ENCODE peak calls at places on chromosomes 11 and 22, in eight cellular contexts. F is vagina, D is breast epithelium, S is SK-N-SH, K is Panc1, Q is stomach, C is sigmoid colon, P is upper lobe of left lung. O is an unnamed sample.

GRCh38 chr11:1844221-1845094 is 5.7 kb downstream of the TNNI2 start:
- DNase-seq in P (peak; percentile 73), C (no peak), F (no peak), Q (no peak), D (no peak), K (no peak), S (peak; percentile 66), O (peak; percentile 67)

GRCh38 chr22:50578776-50579310 is 616 bp upstream of the CPT1B start:
- DNase-seq in P (no peak), K (no peak), S (no peak), F (no peak), C (peak; percentile 65), Q (no peak), D (no peak), O (no peak)

GRCh38 chr11:61057615-61058014 is 44.7 kb upstream of the CD5 start:
- DNase-seq in S (no peak), C (peak; percentile 20), Q (no peak), K (no peak), F (no peak), P (peak; percentile 10), D (no peak), O (no peak)

GRCh38 chr22:22974795-22975580 is 87.4 kb downstream of the IGLL5 start:
- DNase-seq in D (no peak), K (no peak), P (no peak), S (no peak), C (no peak), Q (no peak), F (no peak), O (no peak)

GRCh38 chr11:102457865-102458264 is 5.3 kb upstream of the TMEM123 start:
- DNase-seq in Q (no peak), K (no peak), S (no peak), D (no peak), F (no peak), C (no peak), P (no peak), O (no peak)

GRCh38 chr11:117520201-117520600 is 192.5 kb downstream of the CEP164 start:
- DNase-seq in C (no peak), D (no peak), S (no peak), K (no peak), P (no peak), F (no peak), Q (no peak), O (no peak)

GRCh38 chr11:5476184-5476819 is 12.2 kb upstream of the OR52D1 start:
- DNase-seq in K (peak; percentile 39), C (no peak), P (peak; percentile 41), F (no peak), S (peak; percentile 53), Q (peak; percentile 36), D (no peak), O (peak; percentile 25)

GRCh38 chr22:23499845-23500500 is 80.1 kb downstream of the IGLL1 start:
- DNase-seq in D (no peak), K (no peak), F (no peak), Q (no peak), S (no peak), P (peak; percentile 2), C (peak; percentile 37), O (no peak)

GRCh38 chr11:623999-624704 is 603 bp downstream of the CDHR5 start:
- DNase-seq in S (no peak), F (no peak), Q (peak; percentile 73), D (no peak), C (no peak), P (no peak), K (no peak), O (peak; percentile 92)

GRCh38 chr11:61754534-61755482 is 2.4 kb downstream of the MYRF start:
- DNase-seq in F (no peak), D (no peak), Q (peak; percentile 71), P (peak; percentile 32), K (no peak), C (no peak), S (no peak), O (no peak)

GRCh38 chr11:121036981-121037380 is 13.1 kb downstream of the TBCEL start:
- DNase-seq in F (no peak), C (no peak), P (no peak), S (no peak), Q (no peak), D (no peak), K (no peak), O (no peak)

GRCh38 chr11:124930799-124931198 is 5.0 kb downstream of the HEPACAM start:
- DNase-seq in S (no peak), C (no peak), Q (no peak), F (no peak), D (no peak), K (no peak), P (no peak), O (no peak)

GRCh38 chr11:119152604-119153003 is 3.8 kb downstream of the ABCG4 start:
- DNase-seq in Q (no peak), P (no peak), D (no peak), C (no peak), F (no peak), K (no peak), S (no peak), O (no peak)

GRCh38 chr22:40911772-40912171 is 39.4 kb upstream of the RBX1 start:
- DNase-seq in K (no peak), S (no peak), F (no peak), C (no peak), Q (no peak), D (no peak), P (no peak), O (no peak)

GRCh38 chr11:17613428-17613962 is 66.4 kb downstream of the OTOG start:
- DNase-seq in S (no peak), P (no peak), F (peak; percentile 74), K (no peak), D (no peak), C (no peak), Q (no peak), O (no peak)

GRCh38 chr11:7098235-7098832 is 9.5 kb downstream of the RBMXL2 start:
- DNase-seq in D (no peak), F (no peak), Q (no peak), K (peak; percentile 78), S (peak; percentile 55), P (no peak), C (no peak), O (no peak)

GRCh38 chr11:132874638-132875037 is 657.7 kb downstream of the OPCML start:
- DNase-seq in D (no peak), K (no peak), P (no peak), Q (no peak), S (no peak), C (no peak), F (no peak), O (no peak)

GRCh38 chr11:36349345-36350136 is 53.5 kb downstream of the PRR5L start:
- DNase-seq in P (no peak), K (no peak), F (no peak), S (no peak), C (no peak), Q (no peak), D (no peak), O (no peak)

GRCh38 chr11:101321222-101321621 is 191.6 kb upstream of the PGR start:
- DNase-seq in C (no peak), Q (no peak), D (no peak), F (no peak), K (no peak), P (peak; percentile 90), S (no peak), O (no peak)

GRCh38 chr11:59918987-59919589 is 19.1 kb upstream of the OOSP1 start:
- DNase-seq in P (no peak), C (no peak), Q (peak; percentile 58), D (no peak), S (peak; percentile 29), K (no peak), F (no peak), O (peak; percentile 45)

GRCh38 chr22:16970446-16970845 is 37.6 kb downstream of the GAB4 start:
- DNase-seq in C (no peak), S (no peak), Q (no peak), K (no peak), F (peak; percentile 11), P (no peak), D (no peak), O (no peak)

GRCh38 chr11:35567737-35568465 is 42.5 kb upstream of the PAMR1 start:
- DNase-seq in C (no peak), D (peak; percentile 89), P (peak; percentile 65), F (no peak), Q (no peak), K (no peak), S (no peak), O (no peak)

GRCh38 chr11:74465291-74465708 is 2.0 kb downstream of the KCNE3 start:
- DNase-seq in S (no peak), P (no peak), Q (peak; percentile 71), F (peak; percentile 60), K (no peak), C (no peak), D (no peak), O (peak; percentile 73)

GRCh38 chr11:94558468-94558867 is 8.7 kb upstream of the PIWIL4 start:
- DNase-seq in Q (no peak), D (no peak), C (no peak), S (no peak), F (no peak), K (no peak), P (no peak), O (no peak)

GRCh38 chr11:123041185-123041584 is 20.8 kb downstream of the HSPA8 start:
- DNase-seq in C (no peak), K (no peak), D (no peak), S (no peak), P (no peak), F (no peak), Q (no peak), O (no peak)

GRCh38 chr22:46290843-46291785 is 5.6 kb upstream of the GTSE1 start:
- DNase-seq in F (no peak), C (no peak), Q (no peak), P (no peak), D (no peak), S (no peak), K (no peak), O (no peak)
- H3K4me1 ChIP-seq in F (peaks cover 8% of the 10 kb centered on the region), C (peaks cover 7% of the 10 kb centered on the region), Q (peaks cover 25% of the 10 kb centered on the region), P (peaks cover 34% of the 10 kb centered on the region), D (no peaks in the 10 kb centered on the region), S (peaks cover 3% of the 10 kb centered on the region), K (no peaks in the 10 kb centered on the region), O (peaks cover 7% of the 10 kb centered on the region)

GRCh38 chr11:13102865-13103539 is 93.9 kb downstream of the RASSF10 start:
- DNase-seq in S (no peak), K (no peak), D (no peak), P (no peak), F (no peak), Q (no peak), C (no peak), O (no peak)
- TF ChIP-seq POLR2AphosphoS5 in S (no peak), K (no peak), D (no peak), P (no peak), F (no peak), Q (no peak), C (no peak), O (no peak)

GRCh38 chr22:20547029-20547428 is 39.6 kb downstream of the MED15 start:
- DNase-seq in S (no peak), Q (no peak), C (no peak), D (no peak), P (no peak), F (no peak), K (no peak), O (no peak)
- H3K4me1 ChIP-seq in S (peaks cover 29% of the 10 kb centered on the region), Q (peaks cover 57% of the 10 kb centered on the region), C (peaks cover 39% of the 10 kb centered on the region), D (peaks cover 8% of the 10 kb centered on the region), P (peaks cover 46% of the 10 kb centered on the region), F (peaks cover 46% of the 10 kb centered on the region), K (no peaks in the 10 kb centered on the region), O (peaks cover 39% of the 10 kb centered on the region)

DNA sequence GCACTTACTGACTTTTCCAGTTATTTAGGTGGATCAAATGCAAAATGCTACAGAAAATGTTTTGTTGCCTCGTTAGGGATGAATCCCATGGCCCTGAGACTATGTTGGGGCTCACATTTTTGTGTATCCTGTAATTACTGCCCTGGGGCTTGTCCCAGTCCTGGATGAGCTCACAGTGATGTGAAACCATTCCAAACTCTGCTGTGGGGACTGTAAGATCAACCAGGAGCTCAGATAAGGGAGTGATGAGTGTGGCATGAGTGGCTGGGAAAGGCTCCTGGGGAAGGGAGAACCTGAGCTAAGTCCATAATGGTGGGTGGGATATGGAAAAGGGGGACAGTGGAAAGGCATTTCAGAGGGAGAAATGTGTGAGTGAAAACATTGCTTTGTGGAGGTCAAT is 54.0 kb downstream of the SLC5A1 start:
- DNase-seq in Q (no peak), S (no peak), D (no peak), C (no peak), F (no peak), K (no peak), P (no peak), O (no peak)
- TF ChIP-seq POLR2AphosphoS5 in Q (no peak), S (no peak), D (no peak), C (no peak), F (no peak), K (no peak), P (no peak), O (no peak)